ENCODE peak calls at places on chromosomes 11 and 22, in five cellular contexts. One of them, this sample, is unnamed.

GRCh38 chr11:69310934-69311766 is 17.2 kb downstream of the MYEOV start:
- DNase-seq in adrenal gland: no peak
- DNase-seq in suprapubic skin: peak; percentile 49
- DNase-seq in prostate gland: no peak
- DNase-seq in Peyer's patch: no peak
- DNase-seq in this sample: no peak

GRCh38 chr11:93407777-93408401 is 77.3 kb downstream of the DEUP1 start:
- DNase-seq in adrenal gland: no peak
- DNase-seq in suprapubic skin: no peak
- DNase-seq in prostate gland: no peak
- DNase-seq in Peyer's patch: no peak
- DNase-seq in this sample: no peak

GRCh38 chr11:33387996-33388395 is 130.8 kb downstream of the HIPK3 start:
- DNase-seq in adrenal gland: no peak
- DNase-seq in suprapubic skin: no peak
- DNase-seq in prostate gland: no peak
- DNase-seq in Peyer's patch: no peak
- DNase-seq in this sample: no peak

GRCh38 chr11:65321828-65322495 is 7.3 kb downstream of the CDC42EP2 start:
- DNase-seq in adrenal gland: no peak
- DNase-seq in suprapubic skin: peak; percentile 87
- DNase-seq in prostate gland: peak; percentile 61
- DNase-seq in Peyer's patch: no peak
- DNase-seq in this sample: no peak

GRCh38 chr11:14411818-14412217 is 52.8 kb upstream of the RRAS2 start:
- DNase-seq in adrenal gland: peak; percentile 16
- DNase-seq in suprapubic skin: peak; percentile 75
- DNase-seq in prostate gland: no peak
- DNase-seq in Peyer's patch: no peak
- DNase-seq in this sample: no peak

GRCh38 chr11:62190011-62190410 is at the start of gene SCGB1D1:
- DNase-seq in adrenal gland: no peak
- DNase-seq in suprapubic skin: no peak
- DNase-seq in prostate gland: no peak
- DNase-seq in Peyer's patch: no peak
- DNase-seq in this sample: no peak

GRCh38 chr11:29751618-29752017 is 265.2 kb downstream of the KCNA4 start:
- DNase-seq in adrenal gland: no peak
- DNase-seq in suprapubic skin: no peak
- DNase-seq in prostate gland: no peak
- DNase-seq in Peyer's patch: no peak
- DNase-seq in this sample: no peak

GRCh38 chr11:68214173-68215086 is 1.3 kb upstream of the KMT5B start:
- DNase-seq in adrenal gland: peak; percentile 36
- DNase-seq in suprapubic skin: peak; percentile 81
- DNase-seq in prostate gland: no peak
- DNase-seq in Peyer's patch: no peak
- DNase-seq in this sample: peak; percentile 36

GRCh38 chr11:132137289-132137980 is 767.0 kb downstream of the NTM start:
- DNase-seq in adrenal gland: no peak
- DNase-seq in suprapubic skin: no peak
- DNase-seq in prostate gland: no peak
- DNase-seq in Peyer's patch: no peak
- DNase-seq in this sample: no peak

GRCh38 chr22:46699091-46699490 is 39.0 kb downstream of the CERK start:
- DNase-seq in adrenal gland: no peak
- DNase-seq in suprapubic skin: no peak
- DNase-seq in prostate gland: no peak
- DNase-seq in Peyer's patch: no peak
- DNase-seq in this sample: no peak

GRCh38 chr22:25110846-25111578 is 88.6 kb upstream of the CRYBB3 start:
- DNase-seq in adrenal gland: peak; percentile 79
- DNase-seq in suprapubic skin: no peak
- DNase-seq in prostate gland: peak; percentile 88
- DNase-seq in Peyer's patch: peak; percentile 67
- DNase-seq in this sample: peak; percentile 68

GRCh38 chr11:121035169-121035755 is 11.4 kb downstream of the TBCEL start:
- DNase-seq in adrenal gland: no peak
- DNase-seq in suprapubic skin: no peak
- DNase-seq in prostate gland: no peak
- DNase-seq in Peyer's patch: no peak
- DNase-seq in this sample: no peak

GRCh38 chr11:47326198-47326597 is 26.3 kb downstream of the MYBPC3 start:
- DNase-seq in adrenal gland: no peak
- DNase-seq in suprapubic skin: no peak
- DNase-seq in prostate gland: no peak
- DNase-seq in Peyer's patch: peak; percentile 32
- DNase-seq in this sample: no peak

GRCh38 chr11:109421981-109422590 is at the start of gene C11orf87:
- DNase-seq in adrenal gland: no peak
- DNase-seq in suprapubic skin: no peak
- DNase-seq in prostate gland: no peak
- DNase-seq in Peyer's patch: no peak
- DNase-seq in this sample: no peak

GRCh38 chr11:28140689-28141455 is 32.7 kb downstream of the METTL15 start:
- DNase-seq in adrenal gland: no peak
- DNase-seq in suprapubic skin: no peak
- DNase-seq in prostate gland: no peak
- DNase-seq in Peyer's patch: no peak
- DNase-seq in this sample: no peak

GRCh38 chr11:70305501-70305900 is 35.0 kb downstream of the PPFIA1 start:
- DNase-seq in adrenal gland: no peak
- DNase-seq in suprapubic skin: no peak
- DNase-seq in prostate gland: no peak
- DNase-seq in Peyer's patch: no peak
- DNase-seq in this sample: no peak

GRCh38 chr11:45102810-45103621 is 43.4 kb upstream of the PRDM11 start:
- DNase-seq in adrenal gland: peak; percentile 63
- DNase-seq in suprapubic skin: no peak
- DNase-seq in prostate gland: no peak
- DNase-seq in Peyer's patch: peak; percentile 77
- DNase-seq in this sample: peak; percentile 51

GRCh38 chr11:73141309-73142127 is 600 bp downstream of the FCHSD2 start:
- DNase-seq in adrenal gland: peak; percentile 81
- DNase-seq in suprapubic skin: peak; percentile 89
- DNase-seq in prostate gland: peak; percentile 36
- DNase-seq in Peyer's patch: peak; percentile 84
- DNase-seq in this sample: peak; percentile 76

GRCh38 chr22:48483764-48484528 is 1343.7 kb downstream of the BRD1 start:
- DNase-seq in adrenal gland: no peak
- DNase-seq in suprapubic skin: peak; percentile 8
- DNase-seq in prostate gland: no peak
- DNase-seq in Peyer's patch: peak; percentile 17
- DNase-seq in this sample: no peak

GRCh38 chr11:97364047-97364446 is 974.2 kb downstream of the JRKL start:
- DNase-seq in adrenal gland: no peak
- DNase-seq in suprapubic skin: no peak
- DNase-seq in prostate gland: no peak
- DNase-seq in Peyer's patch: no peak
- DNase-seq in this sample: no peak

GRCh38 chr11:94131363-94132115 is 2.9 kb downstream of the PANX1 start:
- DNase-seq in adrenal gland: peak; percentile 62
- DNase-seq in suprapubic skin: no peak
- DNase-seq in prostate gland: no peak
- DNase-seq in Peyer's patch: no peak
- DNase-seq in this sample: no peak

GRCh38 chr11:5992604-5993251 is 5.9 kb upstream of the OR52L1 start:
- DNase-seq in adrenal gland: no peak
- DNase-seq in suprapubic skin: no peak
- DNase-seq in prostate gland: no peak
- DNase-seq in Peyer's patch: no peak
- DNase-seq in this sample: no peak

GRCh38 chr22:37012262-37012904 is 6.9 kb downstream of the TST start:
- DNase-seq in adrenal gland: peak; percentile 66
- DNase-seq in suprapubic skin: no peak
- DNase-seq in prostate gland: no peak
- DNase-seq in Peyer's patch: peak; percentile 83
- DNase-seq in this sample: peak; percentile 90

GRCh38 chr11:32939046-32939445 is 46.4 kb downstream of the QSER1 start:
- DNase-seq in adrenal gland: no peak
- DNase-seq in suprapubic skin: no peak
- DNase-seq in prostate gland: no peak
- DNase-seq in Peyer's patch: no peak
- DNase-seq in this sample: no peak

GRCh38 chr11:118899296-118899688 is 15.6 kb downstream of the CXCR5 start:
- DNase-seq in adrenal gland: no peak
- DNase-seq in suprapubic skin: no peak
- DNase-seq in prostate gland: no peak
- DNase-seq in Peyer's patch: peak; percentile 48
- DNase-seq in this sample: no peak

GRCh38 chr11:337711-338110 is 17.1 kb upstream of the IFITM3 start:
- DNase-seq in adrenal gland: no peak
- DNase-seq in suprapubic skin: no peak
- DNase-seq in prostate gland: no peak
- DNase-seq in Peyer's patch: peak; percentile 36
- DNase-seq in this sample: no peak

GRCh38 chr11:95556011-95556341 is 233.6 kb downstream of the FAM76B start:
- DNase-seq in adrenal gland: no peak
- DNase-seq in suprapubic skin: no peak
- DNase-seq in prostate gland: no peak
- DNase-seq in Peyer's patch: no peak
- DNase-seq in this sample: no peak

GRCh38 chr11:46277623-46278386 is at the start of gene CREB3L1:
- DNase-seq in adrenal gland: peak; percentile 90
- DNase-seq in suprapubic skin: no peak
- DNase-seq in prostate gland: peak; percentile 23
- DNase-seq in Peyer's patch: peak; percentile 83
- DNase-seq in this sample: peak; percentile 81

DNA sequence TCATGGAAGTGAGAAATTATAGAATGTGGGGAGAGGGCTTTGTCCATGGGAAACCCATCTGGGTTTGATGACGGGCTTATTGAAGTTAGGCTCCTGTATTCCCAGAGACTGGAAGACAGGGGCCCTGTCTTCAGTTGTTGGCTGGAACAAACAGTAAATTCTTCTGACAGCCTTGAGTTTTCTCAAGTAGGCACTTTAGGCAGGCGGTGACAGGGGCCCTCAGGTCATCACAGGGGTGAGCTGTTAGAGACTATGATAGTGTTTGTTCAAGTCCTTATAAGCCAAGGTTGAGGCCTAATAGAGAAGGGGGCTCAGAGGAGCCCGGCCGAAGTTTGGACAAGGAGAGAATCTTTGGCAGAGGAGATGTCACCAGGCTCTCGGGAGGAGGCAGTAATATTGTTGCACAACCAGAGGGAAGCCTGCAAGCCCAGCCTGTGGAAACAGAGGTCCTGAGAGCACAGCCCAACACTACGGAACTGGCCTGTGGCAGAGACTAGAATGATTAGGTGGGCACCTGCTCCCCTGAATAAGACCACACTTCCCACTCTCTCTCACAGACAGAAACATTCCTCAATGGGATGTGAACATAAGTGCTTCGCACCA is 20.2 kb upstream of the IL17RA start:
- DNase-seq in adrenal gland: no peak
- DNase-seq in suprapubic skin: no peak
- DNase-seq in prostate gland: no peak
- DNase-seq in Peyer's patch: peak; percentile 23
- DNase-seq in this sample: no peak
- TF ChIP-seq POLR2A in adrenal gland: no peak
- TF ChIP-seq POLR2A in suprapubic skin: no peak
- TF ChIP-seq POLR2A in prostate gland: no peak
- TF ChIP-seq POLR2A in Peyer's patch: no peak
- TF ChIP-seq POLR2A in this sample: no peak

GRCh38 chr11:78350101-78350645 is 67.4 kb downstream of the GAB2 start:
- DNase-seq in adrenal gland: no peak
- DNase-seq in suprapubic skin: no peak
- DNase-seq in prostate gland: no peak
- DNase-seq in Peyer's patch: no peak
- DNase-seq in this sample: peak; percentile 19
- H3K4me3 ChIP-seq in adrenal gland: no peak overlapping the region
- H3K4me3 ChIP-seq in suprapubic skin: peak overlapping the region; percentile 24
- H3K4me3 ChIP-seq in prostate gland: no peak overlapping the region
- H3K4me3 ChIP-seq in Peyer's patch: peak overlapping the region; percentile 17
- H3K4me3 ChIP-seq in this sample: peak overlapping the region; percentile 4

DNA sequence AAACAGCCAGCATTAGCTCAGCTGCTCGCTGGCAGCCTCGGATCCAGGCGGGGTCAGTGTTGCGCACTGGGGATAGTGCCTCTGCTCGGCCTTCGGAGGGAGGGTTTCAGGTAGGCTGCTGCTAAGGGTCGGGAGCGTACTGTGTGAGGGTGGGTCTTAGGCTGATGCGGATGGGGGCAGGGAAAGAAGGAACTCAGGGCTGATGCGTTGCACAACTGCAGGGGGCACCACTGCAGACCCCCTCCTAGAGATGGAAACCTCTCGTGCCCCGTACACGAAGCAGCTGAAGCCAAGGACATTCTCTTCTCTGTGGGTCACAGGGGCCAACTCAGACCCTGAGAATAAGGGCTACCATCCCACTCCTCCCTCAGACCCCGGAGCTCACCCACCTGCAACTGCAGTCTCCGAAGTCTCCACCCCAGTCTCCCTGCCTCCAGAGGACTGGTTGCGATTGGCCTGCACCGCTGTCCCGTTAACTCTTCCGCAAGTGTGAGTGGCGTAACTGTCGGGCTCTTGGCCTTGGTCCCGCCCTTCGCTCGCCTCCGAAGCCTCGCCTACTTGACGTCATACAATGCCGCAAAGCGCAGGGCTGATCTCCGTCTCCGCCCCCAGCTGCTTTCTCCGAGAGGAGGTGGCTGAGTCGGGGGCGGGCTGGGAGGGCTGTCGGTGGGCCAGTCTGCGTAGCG is at the start of gene KBTBD3:
- DNase-seq in adrenal gland: peak; percentile 99
- DNase-seq in suprapubic skin: peak; percentile 99
- DNase-seq in prostate gland: peak; percentile 99
- DNase-seq in Peyer's patch: peak; percentile 99
- DNase-seq in this sample: peak; percentile 99
- TF ChIP-seq POLR2A in adrenal gland: peak; percentile 94
- TF ChIP-seq POLR2A in suprapubic skin: peak; percentile 51
- TF ChIP-seq POLR2A in prostate gland: peak; percentile 86
- TF ChIP-seq POLR2A in Peyer's patch: peak; percentile 77
- TF ChIP-seq POLR2A in this sample: peak; percentile 92

GRCh38 chr11:63610604-63611394 is 3.4 kb downstream of the PLAAT3 start:
- DNase-seq in adrenal gland: no peak
- DNase-seq in suprapubic skin: peak; percentile 28
- DNase-seq in prostate gland: no peak
- DNase-seq in Peyer's patch: no peak
- DNase-seq in this sample: no peak
- H3K4me3 ChIP-seq in adrenal gland: no peak overlapping the region
- H3K4me3 ChIP-seq in suprapubic skin: no peak overlapping the region
- H3K4me3 ChIP-seq in prostate gland: no peak overlapping the region
- H3K4me3 ChIP-seq in Peyer's patch: no peak overlapping the region
- H3K4me3 ChIP-seq in this sample: no peak overlapping the region

GRCh38 chr22:28799125-28799833 is 1.1 kb downstream of the XBP1 start:
- DNase-seq in adrenal gland: peak; percentile 79
- DNase-seq in suprapubic skin: peak; percentile 83
- DNase-seq in prostate gland: peak; percentile 50
- DNase-seq in Peyer's patch: peak; percentile 77
- DNase-seq in this sample: peak; percentile 69
- TF ChIP-seq POLR2A in adrenal gland: peak; percentile 74
- TF ChIP-seq POLR2A in suprapubic skin: peak; percentile 87
- TF ChIP-seq POLR2A in prostate gland: peak; percentile 52
- TF ChIP-seq POLR2A in Peyer's patch: peak; percentile 84
- TF ChIP-seq POLR2A in this sample: peak; percentile 76

GRCh38 chr11:60952742-60953170 is 780 bp upstream of the SLC15A3 start:
- DNase-seq in adrenal gland: no peak
- DNase-seq in suprapubic skin: no peak
- DNase-seq in prostate gland: no peak
- DNase-seq in Peyer's patch: no peak
- DNase-seq in this sample: no peak
- H3K4me3 ChIP-seq in adrenal gland: no peak overlapping the region
- H3K4me3 ChIP-seq in suprapubic skin: peak overlapping the region; percentile 49
- H3K4me3 ChIP-seq in prostate gland: peak overlapping the region; percentile 25
- H3K4me3 ChIP-seq in Peyer's patch: peak overlapping the region; percentile 61
- H3K4me3 ChIP-seq in this sample: peak overlapping the region; percentile 44

GRCh38 chr11:1772270-1773130 is 8.8 kb upstream of the CTSD start:
- DNase-seq in adrenal gland: peak; percentile 89
- DNase-seq in suprapubic skin: peak; percentile 75
- DNase-seq in prostate gland: no peak
- DNase-seq in Peyer's patch: peak; percentile 85
- DNase-seq in this sample: peak; percentile 68
- TF ChIP-seq POLR2A in adrenal gland: no peak
- TF ChIP-seq POLR2A in suprapubic skin: no peak
- TF ChIP-seq POLR2A in prostate gland: no peak
- TF ChIP-seq POLR2A in Peyer's patch: no peak
- TF ChIP-seq POLR2A in this sample: no peak